ENCODE peak calls at places on chromosomes 12 and 14, in five cellular contexts. J, G, X, L and S are unnamed samples.

GRCh38 chr14:91237219-91237618 is 7.3 kb downstream of the GPR68 start:
- DNase-seq in J (peak), G (no peak), X (no peak), L (no peak), S (no peak)

GRCh38 chr14:103836976-103837725 is 10.2 kb downstream of the PPP1R13B start:
- DNase-seq in J (no peak), G (no peak), X (no peak), L (no peak), S (no peak)

GRCh38 chr12:2283480-2283879 is 230.7 kb downstream of the CACNA1C start:
- DNase-seq in J (no peak), G (no peak), X (no peak), L (no peak), S (no peak)

GRCh38 chr12:48414046-48414445 is 58.3 kb upstream of the ANP32D start:
- DNase-seq in J (no peak), G (peak), X (no peak), L (no peak), S (no peak)

GRCh38 chr12:121789233-121789781 is 4.2 kb downstream of the RHOF start:
- DNase-seq in J (no peak), G (no peak), X (no peak), L (peak), S (no peak)

GRCh38 chr14:104081951-104082464 is 3.5 kb upstream of the ASPG start:
- DNase-seq in J (no peak), G (no peak), X (no peak), L (no peak), S (no peak)

GRCh38 chr14:71905031-71905430 is 27.2 kb upstream of the RGS6 start:
- DNase-seq in J (no peak), G (no peak), X (no peak), L (no peak), S (no peak)

GRCh38 chr14:54597795-54598443 is 31.0 kb downstream of the SAMD4A start:
- DNase-seq in J (peak), G (no peak), X (no peak), L (peak), S (no peak)

GRCh38 chr14:105260826-105261438 is 12.6 kb downstream of the BTBD6 start:
- DNase-seq in J (no peak), G (no peak), X (no peak), L (no peak), S (no peak)

GRCh38 chr12:103839893-103840292 is 1.1 kb downstream of the NT5DC3 start:
- DNase-seq in J (no peak), G (no peak), X (no peak), L (no peak), S (no peak)

GRCh38 chr12:6944381-6945186 is 762 bp downstream of the C12orf57 start:
- DNase-seq in J (peak), G (peak), X (peak), L (peak), S (no peak)

GRCh38 chr12:77940566-77940965 is 109.9 kb downstream of the NAV3 start:
- DNase-seq in J (peak), G (no peak), X (no peak), L (no peak), S (no peak)

GRCh38 chr14:55129428-55130193 is 559 bp downstream of the LGALS3 start:
- DNase-seq in J (peak), G (no peak), X (no peak), L (peak), S (peak)

GRCh38 chr14:40629144-40629543 is 977.5 kb upstream of the LRFN5 start:
- DNase-seq in J (no peak), G (no peak), X (no peak), L (no peak), S (no peak)

GRCh38 chr14:76772300-76773187 is 11.3 kb downstream of the VASH1 start:
- DNase-seq in J (peak), G (peak), X (no peak), L (peak), S (no peak)

GRCh38 chr12:130775953-130776856 is 60.1 kb upstream of the RIMBP2 start:
- DNase-seq in J (peak), G (peak), X (no peak), L (peak), S (no peak)

GRCh38 chr12:110105961-110106540 is 18.1 kb upstream of the IFT81 start:
- DNase-seq in J (peak), G (no peak), X (no peak), L (no peak), S (no peak)

GRCh38 chr12:124248862-124249825 is 45.7 kb upstream of the RFLNA start:
- DNase-seq in J (peak), G (no peak), X (peak), L (no peak), S (peak)

GRCh38 chr14:39374846-39375245 is 57.4 kb downstream of the FBXO33 start:
- DNase-seq in J (peak), G (no peak), X (no peak), L (no peak), S (peak)

GRCh38 chr12:107580750-107581529 is 104.7 kb upstream of the PWP1 start:
- DNase-seq in J (peak), G (no peak), X (no peak), L (no peak), S (no peak)

GRCh38 chr12:4214912-4215861 is 58.4 kb upstream of the CCND2 start:
- DNase-seq in J (no peak), G (peak), X (no peak), L (peak), S (no peak)

GRCh38 chr12:64221656-64222010 is 463 bp downstream of the KICS2 start:
- DNase-seq in J (peak), G (peak), X (peak), L (peak), S (peak)

GRCh38 chr12:25684070-25684469 is 131.0 kb upstream of the LMNTD1 start:
- DNase-seq in J (no peak), G (no peak), X (no peak), L (no peak), S (no peak)